ENCODE peak calls at places on chromosomes 2 and 18, in ten cellular contexts. One of them, this sample, is unnamed. For H3K4me1, the result is how much of the 10 kb centered on the place peaks cover.

GRCh38 chr2:208072250-208072892 is 47.0 kb upstream of the PLEKHM3 start:
- DNase-seq in neural progenitor cell: peak
- DNase-seq in IMR-90: peak
- DNase-seq in naive thymus-derived CD4-positive, alpha-beta T cell: peak
- DNase-seq in Peyer's patch: peak
- DNase-seq in psoas muscle: peak
- DNase-seq in SJSA1: peak
- DNase-seq in astrocyte: peak
- DNase-seq in adipocyte: peak
- DNase-seq in GM23338: peak
- DNase-seq in this sample: peak

GRCh38 chr2:181782630-181783029 is 102.3 kb upstream of the NEUROD1 start:
- DNase-seq in neural progenitor cell: no peak
- DNase-seq in IMR-90: no peak
- DNase-seq in naive thymus-derived CD4-positive, alpha-beta T cell: no peak
- DNase-seq in Peyer's patch: no peak
- DNase-seq in psoas muscle: no peak
- DNase-seq in SJSA1: no peak
- DNase-seq in astrocyte: no peak
- DNase-seq in adipocyte: no peak
- DNase-seq in GM23338: no peak
- DNase-seq in this sample: no peak

GRCh38 chr2:134405641-134406081 is 151.8 kb downstream of the MGAT5 start:
- DNase-seq in neural progenitor cell: no peak
- DNase-seq in IMR-90: peak
- DNase-seq in naive thymus-derived CD4-positive, alpha-beta T cell: no peak
- DNase-seq in Peyer's patch: no peak
- DNase-seq in psoas muscle: no peak
- DNase-seq in SJSA1: no peak
- DNase-seq in astrocyte: peak
- DNase-seq in adipocyte: no peak
- DNase-seq in GM23338: no peak
- DNase-seq in this sample: no peak

GRCh38 chr2:11056614-11057013 is 98.7 kb upstream of the SLC66A3 start:
- DNase-seq in neural progenitor cell: no peak
- DNase-seq in IMR-90: peak
- DNase-seq in naive thymus-derived CD4-positive, alpha-beta T cell: no peak
- DNase-seq in Peyer's patch: no peak
- DNase-seq in psoas muscle: no peak
- DNase-seq in SJSA1: peak
- DNase-seq in astrocyte: peak
- DNase-seq in adipocyte: peak
- DNase-seq in GM23338: no peak
- DNase-seq in this sample: peak

GRCh38 chr2:148603562-148603920 is 41.0 kb upstream of the EPC2 start:
- DNase-seq in neural progenitor cell: no peak
- DNase-seq in IMR-90: no peak
- DNase-seq in naive thymus-derived CD4-positive, alpha-beta T cell: no peak
- DNase-seq in Peyer's patch: no peak
- DNase-seq in psoas muscle: no peak
- DNase-seq in SJSA1: no peak
- DNase-seq in astrocyte: no peak
- DNase-seq in adipocyte: no peak
- DNase-seq in GM23338: no peak
- DNase-seq in this sample: no peak

GRCh38 chr18:731185-731584 is 18.8 kb upstream of the ENOSF1 start:
- DNase-seq in neural progenitor cell: no peak
- DNase-seq in IMR-90: peak
- DNase-seq in naive thymus-derived CD4-positive, alpha-beta T cell: no peak
- DNase-seq in Peyer's patch: no peak
- DNase-seq in psoas muscle: no peak
- DNase-seq in SJSA1: no peak
- DNase-seq in astrocyte: no peak
- DNase-seq in adipocyte: no peak
- DNase-seq in GM23338: no peak
- DNase-seq in this sample: no peak

GRCh38 chr2:30823452-30823851 is 16.2 kb upstream of the CAPN13 start:
- DNase-seq in neural progenitor cell: no peak
- DNase-seq in IMR-90: no peak
- DNase-seq in naive thymus-derived CD4-positive, alpha-beta T cell: no peak
- DNase-seq in Peyer's patch: no peak
- DNase-seq in psoas muscle: no peak
- DNase-seq in SJSA1: no peak
- DNase-seq in astrocyte: no peak
- DNase-seq in adipocyte: no peak
- DNase-seq in GM23338: no peak
- DNase-seq in this sample: no peak

GRCh38 chr2:186968277-186968676 is 119.3 kb upstream of the ZSWIM2 start:
- DNase-seq in neural progenitor cell: no peak
- DNase-seq in IMR-90: no peak
- DNase-seq in naive thymus-derived CD4-positive, alpha-beta T cell: no peak
- DNase-seq in Peyer's patch: no peak
- DNase-seq in psoas muscle: no peak
- DNase-seq in SJSA1: no peak
- DNase-seq in astrocyte: no peak
- DNase-seq in adipocyte: no peak
- DNase-seq in GM23338: no peak
- DNase-seq in this sample: no peak

GRCh38 chr2:105824446-105824845 is 79.7 kb downstream of the NCK2 start:
- DNase-seq in neural progenitor cell: no peak
- DNase-seq in IMR-90: no peak
- DNase-seq in naive thymus-derived CD4-positive, alpha-beta T cell: no peak
- DNase-seq in Peyer's patch: no peak
- DNase-seq in psoas muscle: no peak
- DNase-seq in SJSA1: no peak
- DNase-seq in astrocyte: no peak
- DNase-seq in adipocyte: no peak
- DNase-seq in GM23338: no peak
- DNase-seq in this sample: no peak

GRCh38 chr2:105820691-105821090 is 76.0 kb downstream of the NCK2 start:
- DNase-seq in neural progenitor cell: no peak
- DNase-seq in IMR-90: no peak
- DNase-seq in naive thymus-derived CD4-positive, alpha-beta T cell: no peak
- DNase-seq in Peyer's patch: no peak
- DNase-seq in psoas muscle: no peak
- DNase-seq in SJSA1: no peak
- DNase-seq in astrocyte: no peak
- DNase-seq in adipocyte: no peak
- DNase-seq in GM23338: no peak
- DNase-seq in this sample: no peak

GRCh38 chr2:105820151-105820550 is 75.4 kb downstream of the NCK2 start:
- DNase-seq in neural progenitor cell: no peak
- DNase-seq in IMR-90: no peak
- DNase-seq in naive thymus-derived CD4-positive, alpha-beta T cell: no peak
- DNase-seq in Peyer's patch: no peak
- DNase-seq in psoas muscle: no peak
- DNase-seq in SJSA1: no peak
- DNase-seq in astrocyte: no peak
- DNase-seq in adipocyte: no peak
- DNase-seq in GM23338: no peak
- DNase-seq in this sample: no peak

GRCh38 chr2:105821428-105822125 is 76.9 kb downstream of the NCK2 start:
- DNase-seq in neural progenitor cell: no peak
- DNase-seq in IMR-90: no peak
- DNase-seq in naive thymus-derived CD4-positive, alpha-beta T cell: no peak
- DNase-seq in Peyer's patch: no peak
- DNase-seq in psoas muscle: no peak
- DNase-seq in SJSA1: no peak
- DNase-seq in astrocyte: no peak
- DNase-seq in adipocyte: no peak
- DNase-seq in GM23338: no peak
- DNase-seq in this sample: no peak

DNA sequence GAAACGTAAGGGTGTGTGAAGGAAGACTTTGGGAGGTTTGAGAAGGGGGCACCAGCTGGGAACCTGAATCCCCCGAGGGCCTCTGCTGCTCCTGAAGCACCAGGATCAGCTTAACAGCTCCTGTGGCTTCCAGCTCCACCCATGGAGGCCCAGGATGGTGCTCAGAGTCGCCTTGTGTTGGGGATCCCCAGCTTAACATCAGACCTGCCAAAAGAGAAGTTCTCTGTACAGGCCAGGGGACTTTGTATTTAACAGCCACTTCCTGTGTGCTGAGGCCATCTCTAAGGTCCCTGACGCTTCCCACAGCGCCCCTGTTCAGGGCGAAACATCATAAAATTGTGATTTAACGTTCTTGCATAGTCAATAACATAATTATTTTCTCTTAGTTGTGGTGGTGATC is 77.5 kb downstream of the NCK2 start:
- DNase-seq in neural progenitor cell: no peak
- DNase-seq in IMR-90: no peak
- DNase-seq in naive thymus-derived CD4-positive, alpha-beta T cell: peak
- DNase-seq in Peyer's patch: no peak
- DNase-seq in psoas muscle: no peak
- DNase-seq in SJSA1: no peak
- DNase-seq in astrocyte: no peak
- DNase-seq in adipocyte: no peak
- DNase-seq in GM23338: no peak
- DNase-seq in this sample: no peak
- H3K4me1 ChIP-seq in neural progenitor cell: under half
- H3K4me1 ChIP-seq in IMR-90: under half
- H3K4me1 ChIP-seq in naive thymus-derived CD4-positive, alpha-beta T cell: half or more
- H3K4me1 ChIP-seq in Peyer's patch: under half
- H3K4me1 ChIP-seq in psoas muscle: under half
- H3K4me1 ChIP-seq in SJSA1: under half
- H3K4me1 ChIP-seq in astrocyte: under half
- H3K4me1 ChIP-seq in adipocyte: under half
- H3K4me1 ChIP-seq in GM23338: under half
- H3K4me1 ChIP-seq in this sample: under half

GRCh38 chr2:46922606-46923005 is 7.0 kb upstream of the MCFD2 start:
- DNase-seq in neural progenitor cell: no peak
- DNase-seq in IMR-90: no peak
- DNase-seq in naive thymus-derived CD4-positive, alpha-beta T cell: no peak
- DNase-seq in Peyer's patch: peak
- DNase-seq in psoas muscle: no peak
- DNase-seq in SJSA1: no peak
- DNase-seq in astrocyte: no peak
- DNase-seq in adipocyte: no peak
- DNase-seq in GM23338: no peak
- DNase-seq in this sample: no peak

GRCh38 chr2:46924608-46925007 is 9.0 kb upstream of the MCFD2 start:
- DNase-seq in neural progenitor cell: no peak
- DNase-seq in IMR-90: no peak
- DNase-seq in naive thymus-derived CD4-positive, alpha-beta T cell: no peak
- DNase-seq in Peyer's patch: peak
- DNase-seq in psoas muscle: no peak
- DNase-seq in SJSA1: no peak
- DNase-seq in astrocyte: no peak
- DNase-seq in adipocyte: no peak
- DNase-seq in GM23338: no peak
- DNase-seq in this sample: no peak

GRCh38 chr2:46923011-46923669 is 7.5 kb upstream of the MCFD2 start:
- DNase-seq in neural progenitor cell: no peak
- DNase-seq in IMR-90: no peak
- DNase-seq in naive thymus-derived CD4-positive, alpha-beta T cell: no peak
- DNase-seq in Peyer's patch: peak
- DNase-seq in psoas muscle: no peak
- DNase-seq in SJSA1: no peak
- DNase-seq in astrocyte: no peak
- DNase-seq in adipocyte: no peak
- DNase-seq in GM23338: no peak
- DNase-seq in this sample: peak

GRCh38 chr2:46925444-46926351 is 10.1 kb upstream of the MCFD2 start:
- DNase-seq in neural progenitor cell: no peak
- DNase-seq in IMR-90: no peak
- DNase-seq in naive thymus-derived CD4-positive, alpha-beta T cell: no peak
- DNase-seq in Peyer's patch: peak
- DNase-seq in psoas muscle: no peak
- DNase-seq in SJSA1: no peak
- DNase-seq in astrocyte: no peak
- DNase-seq in adipocyte: no peak
- DNase-seq in GM23338: peak
- DNase-seq in this sample: no peak

DNA sequence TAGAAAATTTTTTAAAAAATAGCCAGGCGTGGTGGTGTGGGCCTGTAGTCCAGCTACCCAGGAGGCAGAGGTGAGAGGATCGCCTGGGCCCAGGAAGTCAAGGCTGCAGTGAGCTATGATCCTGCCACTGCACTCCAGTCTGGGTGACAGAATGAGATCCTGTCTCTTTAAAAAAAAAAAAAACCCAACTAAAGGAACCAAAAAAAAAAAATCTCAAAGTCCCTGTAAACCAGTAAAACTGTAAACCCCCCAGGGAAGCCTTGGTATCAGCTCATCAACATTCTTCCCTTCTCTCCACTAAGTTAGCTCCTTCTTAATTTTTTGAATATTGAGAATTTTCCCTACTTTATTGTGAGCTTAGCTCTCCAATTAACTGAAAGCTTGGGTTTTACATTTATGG is 8.4 kb upstream of the MCFD2 start:
- DNase-seq in neural progenitor cell: no peak
- DNase-seq in IMR-90: no peak
- DNase-seq in naive thymus-derived CD4-positive, alpha-beta T cell: no peak
- DNase-seq in Peyer's patch: peak
- DNase-seq in psoas muscle: no peak
- DNase-seq in SJSA1: no peak
- DNase-seq in astrocyte: no peak
- DNase-seq in adipocyte: no peak
- DNase-seq in GM23338: no peak
- DNase-seq in this sample: no peak
- H3K4me1 ChIP-seq in neural progenitor cell: under half
- H3K4me1 ChIP-seq in IMR-90: under half
- H3K4me1 ChIP-seq in naive thymus-derived CD4-positive, alpha-beta T cell: under half
- H3K4me1 ChIP-seq in Peyer's patch: under half
- H3K4me1 ChIP-seq in psoas muscle: under half
- H3K4me1 ChIP-seq in SJSA1: under half
- H3K4me1 ChIP-seq in astrocyte: under half
- H3K4me1 ChIP-seq in adipocyte: under half
- H3K4me1 ChIP-seq in GM23338: under half
- H3K4me1 ChIP-seq in this sample: under half

GRCh38 chr2:25258814-25259743 is 82.6 kb downstream of the DNMT3A start:
- DNase-seq in neural progenitor cell: no peak
- DNase-seq in IMR-90: no peak
- DNase-seq in naive thymus-derived CD4-positive, alpha-beta T cell: no peak
- DNase-seq in Peyer's patch: no peak
- DNase-seq in psoas muscle: peak
- DNase-seq in SJSA1: no peak
- DNase-seq in astrocyte: no peak
- DNase-seq in adipocyte: no peak
- DNase-seq in GM23338: no peak
- DNase-seq in this sample: no peak

GRCh38 chr2:25262288-25262687 is 79.4 kb downstream of the DNMT3A start:
- DNase-seq in neural progenitor cell: no peak
- DNase-seq in IMR-90: no peak
- DNase-seq in naive thymus-derived CD4-positive, alpha-beta T cell: no peak
- DNase-seq in Peyer's patch: no peak
- DNase-seq in psoas muscle: peak
- DNase-seq in SJSA1: no peak
- DNase-seq in astrocyte: no peak
- DNase-seq in adipocyte: no peak
- DNase-seq in GM23338: no peak
- DNase-seq in this sample: no peak

GRCh38 chr2:25257931-25258771 is 83.6 kb downstream of the DNMT3A start:
- DNase-seq in neural progenitor cell: peak
- DNase-seq in IMR-90: no peak
- DNase-seq in naive thymus-derived CD4-positive, alpha-beta T cell: no peak
- DNase-seq in Peyer's patch: no peak
- DNase-seq in psoas muscle: peak
- DNase-seq in SJSA1: no peak
- DNase-seq in astrocyte: no peak
- DNase-seq in adipocyte: no peak
- DNase-seq in GM23338: peak
- DNase-seq in this sample: no peak

GRCh38 chr2:25257032-25257455 is 84.7 kb downstream of the DNMT3A start:
- DNase-seq in neural progenitor cell: peak
- DNase-seq in IMR-90: peak
- DNase-seq in naive thymus-derived CD4-positive, alpha-beta T cell: no peak
- DNase-seq in Peyer's patch: no peak
- DNase-seq in psoas muscle: peak
- DNase-seq in SJSA1: no peak
- DNase-seq in astrocyte: peak
- DNase-seq in adipocyte: peak
- DNase-seq in GM23338: peak
- DNase-seq in this sample: peak

DNA sequence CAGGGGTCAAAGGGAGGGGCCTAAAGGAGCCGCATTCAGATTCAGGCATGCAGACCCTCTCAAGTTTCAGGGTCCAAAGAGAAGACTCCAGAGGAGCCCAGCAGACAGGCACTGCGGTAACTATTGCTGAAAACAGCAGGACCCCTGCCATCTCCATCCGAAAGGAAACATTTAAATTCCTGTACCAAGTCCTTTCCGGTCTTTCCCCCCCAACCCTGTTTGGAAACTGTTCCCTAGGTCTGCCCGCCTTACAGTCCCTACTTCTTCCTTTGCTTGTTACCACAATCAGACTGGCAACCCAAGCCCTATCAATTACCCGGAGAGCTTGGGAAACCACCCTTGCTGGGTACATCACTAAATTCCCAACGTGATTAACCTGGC is 82.0 kb downstream of the DNMT3A start:
- DNase-seq in neural progenitor cell: peak
- DNase-seq in IMR-90: no peak
- DNase-seq in naive thymus-derived CD4-positive, alpha-beta T cell: no peak
- DNase-seq in Peyer's patch: no peak
- DNase-seq in psoas muscle: peak
- DNase-seq in SJSA1: no peak
- DNase-seq in astrocyte: no peak
- DNase-seq in adipocyte: no peak
- DNase-seq in GM23338: peak
- DNase-seq in this sample: no peak
- H3K4me1 ChIP-seq in neural progenitor cell: half or more
- H3K4me1 ChIP-seq in IMR-90: under half
- H3K4me1 ChIP-seq in naive thymus-derived CD4-positive, alpha-beta T cell: under half
- H3K4me1 ChIP-seq in Peyer's patch: under half
- H3K4me1 ChIP-seq in psoas muscle: under half
- H3K4me1 ChIP-seq in SJSA1: under half
- H3K4me1 ChIP-seq in astrocyte: under half
- H3K4me1 ChIP-seq in adipocyte: under half
- H3K4me1 ChIP-seq in GM23338: half or more
- H3K4me1 ChIP-seq in this sample: under half

GRCh38 chr2:46229134-46230063 is 67.8 kb upstream of the EPAS1 start:
- DNase-seq in neural progenitor cell: peak
- DNase-seq in IMR-90: peak
- DNase-seq in naive thymus-derived CD4-positive, alpha-beta T cell: no peak
- DNase-seq in Peyer's patch: peak
- DNase-seq in psoas muscle: no peak
- DNase-seq in SJSA1: no peak
- DNase-seq in astrocyte: peak
- DNase-seq in adipocyte: no peak
- DNase-seq in GM23338: peak
- DNase-seq in this sample: peak

GRCh38 chr2:46231721-46232120 is 65.5 kb upstream of the EPAS1 start:
- DNase-seq in neural progenitor cell: no peak
- DNase-seq in IMR-90: no peak
- DNase-seq in naive thymus-derived CD4-positive, alpha-beta T cell: no peak
- DNase-seq in Peyer's patch: no peak
- DNase-seq in psoas muscle: no peak
- DNase-seq in SJSA1: no peak
- DNase-seq in astrocyte: no peak
- DNase-seq in adipocyte: no peak
- DNase-seq in GM23338: no peak
- DNase-seq in this sample: no peak

GRCh38 chr2:46230115-46230571 is 67.1 kb upstream of the EPAS1 start:
- DNase-seq in neural progenitor cell: no peak
- DNase-seq in IMR-90: no peak
- DNase-seq in naive thymus-derived CD4-positive, alpha-beta T cell: no peak
- DNase-seq in Peyer's patch: peak
- DNase-seq in psoas muscle: peak
- DNase-seq in SJSA1: no peak
- DNase-seq in astrocyte: no peak
- DNase-seq in adipocyte: no peak
- DNase-seq in GM23338: peak
- DNase-seq in this sample: peak

GRCh38 chr2:46232860-46233259 is 64.3 kb upstream of the EPAS1 start:
- DNase-seq in neural progenitor cell: no peak
- DNase-seq in IMR-90: no peak
- DNase-seq in naive thymus-derived CD4-positive, alpha-beta T cell: no peak
- DNase-seq in Peyer's patch: no peak
- DNase-seq in psoas muscle: no peak
- DNase-seq in SJSA1: no peak
- DNase-seq in astrocyte: no peak
- DNase-seq in adipocyte: no peak
- DNase-seq in GM23338: no peak
- DNase-seq in this sample: no peak

GRCh38 chr2:46230677-46231425 is 66.4 kb upstream of the EPAS1 start:
- DNase-seq in neural progenitor cell: no peak
- DNase-seq in IMR-90: no peak
- DNase-seq in naive thymus-derived CD4-positive, alpha-beta T cell: no peak
- DNase-seq in Peyer's patch: no peak
- DNase-seq in psoas muscle: no peak
- DNase-seq in SJSA1: no peak
- DNase-seq in astrocyte: no peak
- DNase-seq in adipocyte: no peak
- DNase-seq in GM23338: no peak
- DNase-seq in this sample: no peak
- H3K4me1 ChIP-seq in neural progenitor cell: under half
- H3K4me1 ChIP-seq in IMR-90: under half
- H3K4me1 ChIP-seq in naive thymus-derived CD4-positive, alpha-beta T cell: under half
- H3K4me1 ChIP-seq in Peyer's patch: under half
- H3K4me1 ChIP-seq in psoas muscle: under half
- H3K4me1 ChIP-seq in SJSA1: under half
- H3K4me1 ChIP-seq in astrocyte: under half
- H3K4me1 ChIP-seq in adipocyte: under half
- H3K4me1 ChIP-seq in GM23338: under half
- H3K4me1 ChIP-seq in this sample: under half

This sample was measured in hepatocyte.